ENCODE peak calls at places on chromosome 10, in five cellular contexts. A is right cardiac atrium; V is CD8-positive, alpha-beta T cell; B is iPS DF 6.9; G is AG04450. L is an unnamed sample.

GRCh38 chr10:51602326-51602725 is 97.1 kb downstream of the CSTF2T start:
- DNase-seq in A (no peak), V (no peak), B (no peak), G (peak), L (no peak)

GRCh38 chr10:84012831-84013458 is 126.4 kb upstream of the GHITM start:
- DNase-seq in A (no peak), V (no peak), B (no peak), G (no peak), L (no peak)

GRCh38 chr10:62749104-62749683 is 55.3 kb upstream of the ADO start:
- DNase-seq in A (no peak), V (no peak), B (no peak), G (no peak), L (no peak)

GRCh38 chr10:76492026-76492425 is 1060.6 kb downstream of the LRMDA start:
- DNase-seq in A (no peak), V (no peak), B (no peak), G (no peak), L (no peak)

GRCh38 chr10:94292448-94293118 is 70.2 kb downstream of the NOC3L start:
- DNase-seq in A (peak), V (no peak), B (no peak), G (no peak), L (no peak)

GRCh38 chr10:3095373-3096139 is 28.2 kb downstream of the PFKP start:
- DNase-seq in A (no peak), V (peak), B (no peak), G (peak), L (peak)

GRCh38 chr10:27360581-27361172 is 120.1 kb upstream of the ACBD5 start:
- DNase-seq in A (peak), V (peak), B (peak), G (peak), L (peak)

GRCh38 chr10:55550241-55550640 is 749.2 kb upstream of the PCDH15 start:
- DNase-seq in A (no peak), V (no peak), B (no peak), G (no peak), L (no peak)

GRCh38 chr10:26212511-26212910 is 4.1 kb upstream of the GAD2 start:
- DNase-seq in A (no peak), V (no peak), B (no peak), G (no peak), L (no peak)

GRCh38 chr10:102101152-102101551 is 19.0 kb downstream of the LDB1 start:
- DNase-seq in A (no peak), V (no peak), B (no peak), G (no peak), L (no peak)

GRCh38 chr10:58027431-58027830 is 240.3 kb downstream of the IPMK start:
- DNase-seq in A (no peak), V (no peak), B (no peak), G (no peak), L (no peak)

GRCh38 chr10:8044908-8045727 is 9.4 kb upstream of the GATA3 start:
- DNase-seq in A (no peak), V (no peak), B (no peak), G (no peak), L (no peak)
- H3K4me3 ChIP-seq in A (peak), V (no peak), B (peak), G (peak), L (peak)

GRCh38 chr10:97771913-97772823 is at the start of gene SFRP5:
- DNase-seq in A (peak), V (no peak), B (no peak), G (no peak), L (no peak)
- H3K27ac ChIP-seq in A (peak), V (no peak), B (no peak), G (no peak), L (no peak)

GRCh38 chr10:43922335-43923280 is 273.9 kb upstream of the ZNF32 start:
- DNase-seq in A (no peak), V (no peak), B (no peak), G (no peak), L (no peak)

GRCh38 chr10:43921478-43921877 is 272.8 kb upstream of the ZNF32 start:
- DNase-seq in A (no peak), V (no peak), B (no peak), G (no peak), L (no peak)

GRCh38 chr10:43925793-43926192 is 277.1 kb upstream of the ZNF32 start:
- DNase-seq in A (no peak), V (no peak), B (no peak), G (no peak), L (no peak)

GRCh38 chr10:43921881-43922280 is 273.2 kb upstream of the ZNF32 start:
- DNase-seq in A (no peak), V (no peak), B (no peak), G (no peak), L (no peak)

DNA sequence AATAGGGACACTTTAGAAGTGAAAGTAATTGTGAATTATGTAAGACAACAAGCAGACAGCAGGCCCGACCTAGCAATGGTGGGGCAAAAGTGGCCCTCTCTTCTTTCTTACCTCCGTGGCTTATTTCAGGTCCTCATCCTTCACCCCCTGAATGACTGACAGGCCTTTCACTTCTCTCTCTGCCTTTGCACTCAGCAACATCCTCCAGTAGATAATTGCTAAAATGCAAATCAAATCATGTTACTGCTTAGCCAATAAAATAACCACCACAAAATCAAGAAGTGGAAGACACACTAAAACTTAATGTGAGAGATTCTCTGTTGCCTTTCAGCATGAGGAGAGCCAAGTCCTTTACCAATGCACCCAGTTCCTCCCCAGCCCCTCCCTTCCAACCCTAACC is 274.6 kb upstream of the ZNF32 start:
- DNase-seq in A (no peak), V (no peak), B (no peak), G (no peak), L (no peak)
- H3K4me3 ChIP-seq in A (no peak), V (no peak), B (no peak), G (no peak), L (no peak)

GRCh38 chr10:43408710-43409384 is at the start of gene HNRNPF:
- DNase-seq in A (peak), V (peak), B (peak), G (peak), L (peak)

GRCh38 chr10:43408331-43408709 is 666 bp downstream of the HNRNPF start:
- DNase-seq in A (no peak), V (peak), B (no peak), G (no peak), L (no peak)

GRCh38 chr10:43407148-43407575 is 1.8 kb downstream of the HNRNPF start:
- DNase-seq in A (peak), V (peak), B (no peak), G (no peak), L (peak)

GRCh38 chr10:43409385-43410109 is 561 bp upstream of the HNRNPF start:
- DNase-seq in A (peak), V (peak), B (no peak), G (no peak), L (peak)

GRCh38 chr10:43407576-43408330 is 1.2 kb downstream of the HNRNPF start:
- DNase-seq in A (peak), V (peak), B (no peak), G (no peak), L (peak)
- H3K27ac ChIP-seq in A (peak), V (peak), B (no peak), G (peak), L (peak)

GRCh38 chr10:103584216-103585010 is 90.9 kb downstream of the NEURL1 start:
- DNase-seq in A (peak), V (peak), B (no peak), G (no peak), L (no peak)
- H3K4me3 ChIP-seq in A (peak), V (peak), B (peak), G (peak), L (no peak)

DNA sequence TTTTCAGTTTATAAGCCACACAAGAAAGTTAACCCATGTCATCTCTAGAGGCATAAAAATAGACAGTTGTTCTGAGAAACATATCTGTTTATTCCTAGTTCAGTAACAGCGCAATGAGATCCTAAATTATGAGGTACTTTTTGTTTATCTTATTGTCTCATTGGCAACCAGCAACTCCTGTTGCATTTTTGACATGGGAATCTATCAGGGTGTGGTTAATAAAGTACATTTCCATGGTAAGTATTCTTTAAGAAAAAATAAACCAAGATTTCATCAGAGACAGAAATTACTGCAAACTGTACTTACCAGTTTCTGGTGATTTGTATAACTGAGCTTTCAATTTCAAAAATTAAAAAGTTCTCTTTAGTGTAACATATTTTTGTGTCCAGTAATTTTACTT is 9.0 kb downstream of the FAS start:
- DNase-seq in A (no peak), V (no peak), B (no peak), G (no peak), L (peak)
- H3K27ac ChIP-seq in A (no peak), V (no peak), B (no peak), G (no peak), L (no peak)

L was measured in cardiac muscle cell.